ENCODE peak calls at places on chromosome 3, in ten cellular contexts. M is heart right ventricle; V is neural crest cell; Q is stimulated activated naive CD4-positive, alpha-beta T cell; T is activated CD8-positive, alpha-beta memory T cell treated with anti-CD3 and anti-CD28 coated beads for 24 hours; E is activated T-cell treated with anti-CD3 and anti-CD28 coated beads, Interleukin-2, amount 50 U/mL, for 72 hours; Z is effector memory CD8-positive, alpha-beta T cell; C is AG09309; D is COR-L47; F is posterior cingulate gyrus. B is an unnamed sample.

GRCh38 chr3:53147161-53147902 is 13.7 kb upstream of the PRKCD start:
- DNase-seq in M (no peak), V (no peak), Q (no peak), T (no peak), E (no peak), Z (no peak), C (no peak), D (no peak), F (no peak), B (no peak)

GRCh38 chr3:77348244-77348855 is 308.5 kb downstream of the ROBO2 start:
- DNase-seq in M (no peak), V (peak; percentile 6), Q (no peak), T (no peak), E (no peak), Z (no peak), C (no peak), D (no peak), F (no peak), B (no peak)

GRCh38 chr3:102450976-102451375 is 16.2 kb downstream of the ZPLD1 start:
- DNase-seq in M (no peak), V (no peak), Q (no peak), T (no peak), E (no peak), Z (no peak), C (no peak), D (no peak), F (no peak), B (no peak)

GRCh38 chr3:126376464-126376863 is 18.2 kb upstream of the CFAP100 start:
- DNase-seq in M (no peak), V (no peak), Q (no peak), T (no peak), E (no peak), Z (no peak), C (no peak), D (no peak), F (no peak), B (no peak)

GRCh38 chr3:194322701-194323174 is 28.4 kb downstream of the CPN2 start:
- DNase-seq in M (no peak), V (no peak), Q (no peak), T (no peak), E (peak; percentile 46), Z (no peak), C (no peak), D (no peak), F (no peak), B (no peak)

GRCh38 chr3:105473521-105474223 is 107.0 kb downstream of the ALCAM start:
- DNase-seq in M (no peak), V (no peak), Q (no peak), T (no peak), E (no peak), Z (no peak), C (peak; percentile 68), D (no peak), F (no peak), B (no peak)

GRCh38 chr3:48301814-48302194 is 31.7 kb downstream of the SPINK8 start:
- DNase-seq in M (peak; percentile 15), V (no peak), Q (no peak), T (no peak), E (no peak), Z (no peak), C (no peak), D (peak; percentile 3), F (no peak), B (no peak)

GRCh38 chr3:117893638-117894037 is 1141.0 kb downstream of the IGSF11 start:
- DNase-seq in M (no peak), V (no peak), Q (no peak), T (no peak), E (no peak), Z (no peak), C (no peak), D (peak; percentile 81), F (no peak), B (no peak)

GRCh38 chr3:138964264-138964663 is 17.2 kb downstream of the FOXL2NB start:
- DNase-seq in M (no peak), V (no peak), Q (no peak), T (no peak), E (no peak), Z (no peak), C (no peak), D (no peak), F (no peak), B (no peak)

GRCh38 chr3:188772886-188773285 is 398.9 kb upstream of the TPRG1 start:
- DNase-seq in M (no peak), V (no peak), Q (no peak), T (no peak), E (no peak), Z (no peak), C (no peak), D (no peak), F (no peak), B (no peak)

B was measured in CD4-positive, alpha-beta memory T cell.